ENCODE peak calls at places on chromosomes 1 and 21, in eight cellular contexts. M, T, V, Q, K, L, I and G are unnamed samples.

GRCh38 chr1:31703431-31704260 is at the start of gene COL16A1:
- DNase-seq in M (peak; percentile 80), T (peak; percentile 60), V (peak; percentile 93), Q (peak; percentile 55), K (no peak), L (peak; percentile 63), I (peak; percentile 62), G (no peak)

GRCh38 chr1:110964400-110964903 is 730 bp upstream of the LRIF1 start:
- DNase-seq in M (no peak), T (no peak), V (no peak), Q (no peak), K (no peak), L (no peak), I (no peak), G (no peak)

GRCh38 chr1:162662013-162662412 is 29.7 kb downstream of the DDR2 start:
- DNase-seq in M (no peak), T (no peak), V (no peak), Q (no peak), K (no peak), L (no peak), I (no peak), G (no peak)

GRCh38 chr1:19799233-19799876 is 361 bp downstream of the TMCO4 start:
- DNase-seq in M (peak; percentile 84), T (peak; percentile 77), V (peak; percentile 66), Q (peak; percentile 28), K (peak; percentile 88), L (peak; percentile 90), I (peak; percentile 25), G (peak; percentile 5)

GRCh38 chr1:234556245-234556943 is 53.6 kb downstream of the IRF2BP2 start:
- DNase-seq in M (no peak), T (no peak), V (no peak), Q (no peak), K (no peak), L (no peak), I (no peak), G (no peak)

GRCh38 chr1:147539122-147539575 is 2.2 kb upstream of the BCL9 start:
- DNase-seq in M (no peak), T (peak; percentile 18), V (no peak), Q (no peak), K (no peak), L (no peak), I (peak; percentile 78), G (no peak)

GRCh38 chr1:103788377-103788776 is 38.7 kb downstream of the AMY1C start:
- DNase-seq in M (no peak), T (no peak), V (no peak), Q (no peak), K (no peak), L (no peak), I (no peak), G (no peak)

GRCh38 chr1:33306561-33307493 is 14.1 kb downstream of the A3GALT2 start:
- DNase-seq in M (no peak), T (peak; percentile 17), V (peak; percentile 72), Q (no peak), K (no peak), L (no peak), I (peak; percentile 41), G (no peak)

GRCh38 chr1:57019240-57019805 is 53.5 kb upstream of the C8B start:
- DNase-seq in M (no peak), T (no peak), V (no peak), Q (no peak), K (peak; percentile 49), L (no peak), I (no peak), G (no peak)

GRCh38 chr1:17569200-17570139 is 30.0 kb downstream of the ARHGEF10L start:
- DNase-seq in M (peak; percentile 70), T (peak; percentile 91), V (peak; percentile 84), Q (peak; percentile 84), K (peak; percentile 78), L (peak; percentile 73), I (peak; percentile 85), G (no peak)

GRCh38 chr1:152645146-152645545 is 18.0 kb upstream of the LCE2D start:
- DNase-seq in M (no peak), T (no peak), V (no peak), Q (no peak), K (no peak), L (no peak), I (no peak), G (no peak)
- H3K9me3 ChIP-seq in M (no peaks in the 10 kb centered on the region), T (no peaks in the 10 kb centered on the region), V (no peaks in the 10 kb centered on the region), Q (peaks cover 6% of the 10 kb centered on the region), K (no peaks in the 10 kb centered on the region), L (no peaks in the 10 kb centered on the region), I (no peaks in the 10 kb centered on the region), G (no peaks in the 10 kb centered on the region)

DNA sequence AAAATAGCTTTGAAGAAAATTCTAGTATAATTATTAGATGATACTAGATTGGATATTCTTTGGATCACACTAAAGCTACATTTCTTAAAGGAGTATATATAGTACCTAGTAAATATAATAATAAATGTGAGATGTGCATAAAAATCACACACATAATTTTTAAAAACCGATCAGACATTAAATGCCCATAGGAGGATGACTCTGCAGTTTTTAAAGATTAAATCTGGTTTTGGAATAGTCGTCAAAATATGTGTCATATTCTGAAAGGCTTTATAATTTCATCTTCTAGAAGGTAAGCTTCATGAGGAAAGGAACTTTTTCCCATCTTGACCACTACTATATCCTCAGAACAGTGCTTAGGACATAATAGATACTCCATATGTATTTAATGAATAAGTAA is 169.0 kb downstream of the NRIP1 start:
- DNase-seq in M (no peak), T (no peak), V (no peak), Q (no peak), K (no peak), L (no peak), I (no peak), G (no peak)
- H3K4me3 ChIP-seq in M (no peak overlapping the region), T (no peak overlapping the region), V (no peak overlapping the region), Q (no peak overlapping the region), K (no peak overlapping the region), L (no peak overlapping the region), I (no peak overlapping the region), G (no peak overlapping the region)

DNA sequence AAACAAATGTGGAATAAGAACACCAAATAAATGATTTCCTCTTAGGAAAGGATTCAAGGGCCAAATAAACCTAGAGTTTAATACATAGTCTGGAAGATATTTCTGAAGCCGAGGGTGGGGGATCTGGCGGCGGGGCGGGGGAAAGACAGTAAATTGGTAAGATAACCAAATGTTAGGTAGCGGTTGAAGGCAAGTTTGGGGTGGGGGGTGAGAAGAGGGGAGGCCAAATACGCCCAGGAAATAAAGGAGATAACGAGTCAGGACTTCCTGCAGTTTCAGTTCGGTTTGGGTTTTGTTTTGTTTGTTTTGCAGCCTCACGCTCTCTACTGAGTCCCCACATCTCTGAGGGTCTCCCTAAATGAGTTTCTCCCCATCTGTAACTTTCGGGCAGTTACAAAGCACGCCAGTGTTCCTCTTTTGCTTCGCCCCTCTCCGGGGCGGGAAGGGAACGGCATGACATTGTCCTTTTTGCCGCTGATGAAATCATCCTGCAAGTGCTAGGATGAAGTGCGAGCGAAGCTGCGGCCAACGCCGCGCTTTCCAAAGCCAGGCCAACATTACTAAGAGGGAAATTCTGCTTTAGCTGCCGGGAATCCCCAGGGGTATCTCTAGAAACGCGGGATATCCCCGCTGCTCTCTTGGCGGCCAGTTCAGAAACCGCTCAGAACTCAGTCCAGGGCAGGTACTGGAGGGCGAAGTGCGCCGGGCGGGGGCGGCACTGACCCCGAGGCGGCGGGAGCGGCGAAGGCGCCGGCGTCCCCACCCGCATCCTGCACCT is 811 bp downstream of the NIBAN1 start:
- DNase-seq in M (peak; percentile 45), T (peak; percentile 49), V (peak; percentile 18), Q (no peak), K (peak; percentile 49), L (peak; percentile 37), I (peak; percentile 37), G (no peak)
- TF ChIP-seq POLR2A in M (no peak), T (no peak), V (no peak), Q (no peak), K (no peak), L (no peak), I (no peak), G (no peak)

GRCh38 chr21:38223893-38224540 is 32.8 kb upstream of the KCNJ15 start:
- DNase-seq in M (no peak), T (no peak), V (no peak), Q (no peak), K (no peak), L (no peak), I (no peak), G (no peak)

GRCh38 chr21:38227401-38227800 is 29.4 kb upstream of the KCNJ15 start:
- DNase-seq in M (no peak), T (no peak), V (no peak), Q (no peak), K (no peak), L (no peak), I (no peak), G (no peak)

GRCh38 chr21:38229260-38229877 is 27.4 kb upstream of the KCNJ15 start:
- DNase-seq in M (no peak), T (no peak), V (no peak), Q (no peak), K (no peak), L (no peak), I (no peak), G (no peak)

GRCh38 chr21:38228115-38228514 is 28.7 kb upstream of the KCNJ15 start:
- DNase-seq in M (no peak), T (peak; percentile 38), V (no peak), Q (no peak), K (no peak), L (no peak), I (no peak), G (no peak)
- H3K9me3 ChIP-seq in M (peaks cover 27% of the 10 kb centered on the region), T (peaks cover 3% of the 10 kb centered on the region), V (no peaks in the 10 kb centered on the region), Q (peaks cover 81% of the 10 kb centered on the region), K (no peaks in the 10 kb centered on the region), L (peaks cover 35% of the 10 kb centered on the region), I (no peaks in the 10 kb centered on the region), G (peaks cover 82% of the 10 kb centered on the region)

DNA sequence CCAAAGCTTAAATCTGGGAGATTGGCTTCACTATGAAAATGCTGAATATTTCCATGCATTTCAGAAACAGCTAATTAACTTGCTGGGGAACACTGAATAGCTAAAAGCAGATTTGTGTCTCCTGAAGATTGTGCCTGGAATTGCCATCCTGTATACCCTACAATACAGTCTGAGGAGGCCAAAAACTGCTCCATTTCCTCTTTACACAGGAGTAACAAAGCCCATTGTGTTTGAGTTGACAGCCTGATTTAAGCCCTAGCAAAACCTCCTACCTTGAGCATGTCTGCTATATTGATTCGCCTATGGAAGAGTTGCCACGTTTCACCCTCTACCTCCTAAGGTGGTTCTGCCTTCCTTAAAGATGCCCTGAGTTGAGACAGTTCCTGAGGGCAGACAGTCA is 1.5 kb upstream of the PIK3R3 start:
- DNase-seq in M (no peak), T (no peak), V (no peak), Q (no peak), K (no peak), L (no peak), I (no peak), G (no peak)
- H3K4me3 ChIP-seq in M (no peak overlapping the region), T (no peak overlapping the region), V (no peak overlapping the region), Q (peak overlapping the region; percentile 50), K (no peak overlapping the region), L (no peak overlapping the region), I (peak overlapping the region; percentile 79), G (no peak overlapping the region)

GRCh38 chr1:118013938-118014337 is 84.4 kb downstream of the WDR3 start:
- DNase-seq in M (no peak), T (no peak), V (no peak), Q (no peak), K (no peak), L (no peak), I (no peak), G (no peak)
- TF ChIP-seq POLR2A in M (no peak), T (no peak), V (no peak), Q (no peak), K (no peak), L (no peak), I (no peak), G (no peak)